ENCODE peak calls at places on chromosome 5, in four cellular contexts. H is activated CD4-positive, CD25-positive, alpha-beta regulatory T cell; R is NB4; Z is stimulated activated CD4-positive, alpha-beta T cell treated with anti-CD3 and anti-CD28 coated beads, Interleukin-1b, Interleukin-23, amount 100 ng/mL, for 48 hours. U is an unnamed sample.
A peak's percentile ranks its signal among the peaks of the same experiment; 100 is the strongest.

GRCh38 chr5:83567741-83568530 is 96.4 kb downstream of the VCAN start:
- DNase-seq in H (no peak), Z (no peak), R (no peak), U (no peak)

GRCh38 chr5:1647580-1647979 is 123.8 kb upstream of the LPCAT1 start:
- DNase-seq in R (no peak), H (no peak), Z (no peak), U (no peak)

GRCh38 chr5:30620481-30621085 is 572.9 kb upstream of the CDH6 start:
- DNase-seq in R (no peak), H (no peak), Z (no peak), U (no peak)

GRCh38 chr5:173514666-173515065 is 101.8 kb downstream of the BOD1 start:
- DNase-seq in H (no peak), R (no peak), Z (no peak), U (no peak)

GRCh38 chr5:95895771-95896170 is 65.9 kb downstream of the ELL2 start:
- DNase-seq in H (no peak), R (no peak), Z (no peak), U (no peak)

GRCh38 chr5:131242728-131243255 is 21.1 kb upstream of the CDC42SE2 start:
- DNase-seq in R (peak; percentile 23), H (no peak), Z (no peak), U (no peak)

GRCh38 chr5:158718738-158719505 is 380.8 kb downstream of the EBF1 start:
- DNase-seq in R (peak; percentile 13), H (no peak), Z (no peak), U (no peak)

GRCh38 chr5:145446412-145446811 is 388.7 kb downstream of the PRELID2 start:
- DNase-seq in H (no peak), R (no peak), Z (no peak), U (no peak)

GRCh38 chr5:29654990-29655389 is 1538.5 kb upstream of the CDH6 start:
- DNase-seq in R (no peak), Z (no peak), H (no peak), U (no peak)

GRCh38 chr5:125525356-125525755 is 778.9 kb upstream of the ZNF608 start:
- DNase-seq in Z (no peak), R (no peak), H (no peak), U (no peak)

GRCh38 chr5:138148811-138149210 is 9.6 kb upstream of the NME5 start:
- DNase-seq in R (peak; percentile 43), Z (no peak), H (no peak), U (no peak)

GRCh38 chr5:172769598-172770373 is 1.2 kb downstream of the DUSP1 start:
- DNase-seq in H (no peak), Z (no peak), R (no peak), U (no peak)

GRCh38 chr5:141272906-141273305 is 27.7 kb downstream of the PCDHB15 start:
- DNase-seq in Z (no peak), H (no peak), R (peak; percentile 24), U (no peak)

GRCh38 chr5:14925326-14925725 is 53.7 kb upstream of the ANKH start:
- DNase-seq in R (peak; percentile 49), H (no peak), Z (no peak), U (no peak)

GRCh38 chr5:138051441-138052296 is 18.8 kb upstream of the FAM13B start:
- DNase-seq in H (no peak), Z (no peak), R (no peak), U (no peak)

GRCh38 chr5:39486361-39486760 is 61.6 kb upstream of the DAB2 start:
- DNase-seq in Z (no peak), H (no peak), R (no peak), U (no peak)